ENCODE peak calls at places on chromosomes 4 and X, in four cellular contexts. Q is fibroblast of lung, E is stomach, Z is B cell. F is an unnamed sample.
A peak's percentile ranks its signal among the peaks of the same experiment; 100 is the strongest.

GRCh38 chrX:2503591-2504500 is 3.1 kb upstream of the DHRSX start:
- DNase-seq in E (no peak), Z (no peak), Q (no peak), F (no peak)

GRCh38 chr4:126396703-126397102 is 1081.9 kb downstream of the FAT4 start:
- DNase-seq in Q (no peak), Z (no peak), E (no peak), F (no peak)

GRCh38 chrX:46929439-46930018 is 17.3 kb downstream of the JADE3 start:
- DNase-seq in Z (no peak), Q (peak; percentile 32), E (no peak), F (no peak)

GRCh38 chrX:18410038-18410437 is 15.4 kb upstream of the CDKL5 start:
- DNase-seq in E (no peak), Z (no peak), Q (peak; percentile 68), F (no peak)

GRCh38 chr4:150337709-150338108 is 244.2 kb upstream of the MAB21L2 start:
- DNase-seq in E (no peak), Q (peak; percentile 79), Z (no peak), F (no peak)

GRCh38 chrX:82127228-82128123 is 925.6 kb downstream of the SH3BGRL start:
- DNase-seq in Q (no peak), E (no peak), Z (no peak), F (no peak)

GRCh38 chr4:24237709-24238108 is 346.6 kb downstream of the DHX15 start:
- DNase-seq in E (no peak), Z (no peak), Q (no peak), F (no peak)

GRCh38 chrX:148940411-148940996 is 440.1 kb downstream of the AFF2 start:
- DNase-seq in E (no peak), Z (no peak), Q (no peak), F (no peak)

GRCh38 chrX:74090049-74090448 is 213.9 kb upstream of the ZCCHC13 start:
- DNase-seq in Z (no peak), Q (no peak), E (no peak), F (no peak)

GRCh38 chrX:150615356-150615755 is 46.9 kb downstream of the MTM1 start:
- DNase-seq in E (no peak), Q (no peak), Z (no peak), F (no peak)

GRCh38 chr4:1200425-1201035 is 28.1 kb upstream of the SPON2 start:
- DNase-seq in E (peak; percentile 51), Z (no peak), Q (peak; percentile 94), F (no peak)

GRCh38 chr4:81260443-81261102 is 45.6 kb upstream of the PRKG2 start:
- DNase-seq in E (no peak), Q (no peak), Z (no peak), F (no peak)

GRCh38 chrX:28225508-28225907 is 244.3 kb upstream of the DCAF8L1 start:
- DNase-seq in Z (no peak), Q (no peak), E (no peak), F (no peak)

GRCh38 chr4:150283689-150284088 is 205.4 kb downstream of the DCLK2 start:
- DNase-seq in E (no peak), Z (no peak), Q (peak; percentile 96), F (no peak)

GRCh38 chr4:123144626-123145025 is 222.2 kb upstream of the NUDT6 start:
- DNase-seq in Q (no peak), Z (no peak), E (no peak), F (no peak)

GRCh38 chr4:25221377-25221776 is 12.5 kb upstream of the PI4K2B start:
- DNase-seq in Z (no peak), Q (no peak), E (no peak), F (no peak)

GRCh38 chr4:48591372-48591771 is 101.3 kb downstream of the ZAR1 start:
- DNase-seq in Z (no peak), Q (no peak), E (no peak), F (no peak)

GRCh38 chrX:18422325-18422724 is 3.1 kb upstream of the CDKL5 start:
- DNase-seq in Q (peak; percentile 94), Z (no peak), E (no peak), F (no peak)

GRCh38 chr4:147192679-147193078 is 247.0 kb upstream of the TTC29 start:
- DNase-seq in Z (no peak), E (no peak), Q (no peak), F (no peak)

GRCh38 chrX:81110286-81110685 is 91.4 kb downstream of the HMGN5 start:
- DNase-seq in E (no peak), Q (no peak), Z (no peak), F (no peak)

GRCh38 chr4:53100801-53101581 is 238.9 kb downstream of the RASL11B start:
- DNase-seq in E (no peak), Z (no peak), Q (peak; percentile 46), F (no peak)

GRCh38 chr4:38523054-38523453 is 140.9 kb upstream of the KLF3 start:
- DNase-seq in Z (no peak), Q (no peak), E (no peak), F (no peak)

GRCh38 chr4:109729563-109730293 is at the start of gene PLA2G12A:
- DNase-seq in Q (peak; percentile 55), Z (peak; percentile 89), E (peak; percentile 94), F (peak; percentile 93)

GRCh38 chr4:53004497-53005148 is 142.5 kb downstream of the RASL11B start:
- DNase-seq in E (no peak), Z (no peak), Q (no peak), F (no peak)

GRCh38 chr4:34043131-34043530 is 2201.2 kb downstream of the ARAP2 start:
- DNase-seq in Z (no peak), E (no peak), Q (peak; percentile 8), F (no peak)

GRCh38 chr4:10509733-10510132 is 52.5 kb upstream of the ZNF518B start:
- DNase-seq in E (no peak), Q (no peak), Z (no peak), F (no peak)

GRCh38 chrX:105190252-105190853 is 30.1 kb downstream of the TEX13A start:
- DNase-seq in Z (peak; percentile 22), Q (peak; percentile 40), E (no peak), F (peak; percentile 16)

GRCh38 chr4:65302145-65302544 is 368.1 kb downstream of the EPHA5 start:
- DNase-seq in Z (no peak), E (no peak), Q (no peak), F (no peak)

GRCh38 chr4:26238782-26239647 is 81.8 kb upstream of the RBPJ start:
- DNase-seq in Z (no peak), Q (peak; percentile 67), E (no peak), F (no peak)

GRCh38 chrX:152821145-152821765 is 9.3 kb downstream of the CETN2 start:
- DNase-seq in E (peak; percentile 52), Z (peak; percentile 9), Q (peak; percentile 25), F (no peak)

GRCh38 chr4:81919238-81919637 is 447.5 kb upstream of the RASGEF1B start:
- DNase-seq in E (no peak), Q (no peak), Z (peak; percentile 25), F (peak; percentile 21)

GRCh38 chrX:71367396-71367795 is 1.2 kb downstream of the TAF1 start:
- DNase-seq in E (no peak), Q (no peak), Z (peak; percentile 2), F (no peak)

GRCh38 chrX:96682516-96682915 is 2.1 kb upstream of the DIAPH2 start:
- DNase-seq in Q (no peak), Z (peak; percentile 2), E (no peak), F (no peak)

GRCh38 chr4:2285665-2286381 is 23.9 kb upstream of the MXD4 start:
- DNase-seq in Z (no peak), E (no peak), Q (no peak), F (no peak)

GRCh38 chrX:120752431-120753128 is 122.7 kb upstream of the C1GALT1C1 start:
- DNase-seq in Z (no peak), Q (no peak), E (no peak), F (no peak)

GRCh38 chr4:76074468-76074867 is at the start of gene ART3:
- DNase-seq in Q (no peak), Z (no peak), E (no peak), F (no peak)

GRCh38 chrX:29487214-29487613 is 728.1 kb upstream of the MAGEB2 start:
- DNase-seq in Z (no peak), Q (no peak), E (no peak), F (no peak)

GRCh38 chrX:64205735-64206491 is 405 bp upstream of the AMER1 start:
- DNase-seq in Z (peak; percentile 88), E (peak; percentile 94), Q (peak; percentile 90), F (peak; percentile 88)
- TF ChIP-seq CTCF in Z (no peak), E (peak; percentile 7), Q (no peak), F (no peak)

GRCh38 chr4:19888587-19888986 is 363.1 kb upstream of the SLIT2 start:
- DNase-seq in Q (no peak), Z (no peak), E (no peak), F (no peak)
- TF ChIP-seq CTCF in Q (no peak), Z (no peak), E (no peak), F (no peak)

GRCh38 chr4:73998040-73999011 is at the start of gene CXCL5:
- DNase-seq in Z (no peak), Q (peak; percentile 75), E (peak; percentile 44), F (no peak)
- TF ChIP-seq CTCF in Z (no peak), Q (peak; percentile 20), E (no peak), F (no peak)

GRCh38 chr4:138007572-138007971 is 234.6 kb downstream of the SLC7A11 start:
- DNase-seq in E (no peak), Z (no peak), Q (no peak), F (no peak)
- TF ChIP-seq CTCF in E (no peak), Z (no peak), Q (peak; percentile 24), F (no peak)